ENCODE peak calls at places on chromosome 1, in five cellular contexts. G, N, X, Z and R are unnamed samples.

GRCh38 chr1:247964933-247965332 is at the start of gene OR2AK2:
- DNase-seq in G (no peak), N (no peak), X (no peak), Z (no peak), R (no peak)

GRCh38 chr1:53413175-53414001 is 45.8 kb upstream of the DMRTB1 start:
- DNase-seq in G (no peak), N (no peak), X (no peak), Z (peak; percentile 67), R (peak; percentile 53)

GRCh38 chr1:4978660-4979390 is 324.4 kb downstream of the AJAP1 start:
- DNase-seq in G (no peak), N (no peak), X (no peak), Z (no peak), R (no peak)

GRCh38 chr1:7857000-7857399 is 4.1 kb upstream of the UTS2 start:
- DNase-seq in G (no peak), N (no peak), X (no peak), Z (no peak), R (no peak)

GRCh38 chr1:2194319-2194897 is at the start of gene FAAP20:
- DNase-seq in G (peak; percentile 77), N (peak; percentile 35), X (no peak), Z (peak; percentile 57), R (no peak)

GRCh38 chr1:39268112-39268581 is 63.7 kb downstream of the MACF1 start:
- DNase-seq in G (peak; percentile 63), N (peak; percentile 94), X (no peak), Z (peak; percentile 54), R (no peak)

GRCh38 chr1:24909388-24909898 is 20.6 kb downstream of the RUNX3 start:
- DNase-seq in G (no peak), N (no peak), X (peak; percentile 24), Z (peak; percentile 74), R (peak; percentile 4)

GRCh38 chr1:155912056-155912536 is 947 bp upstream of the RIT1 start:
- DNase-seq in G (no peak), N (no peak), X (no peak), Z (no peak), R (no peak)

GRCh38 chr1:147600119-147601111 is 59.1 kb downstream of the BCL9 start:
- DNase-seq in G (no peak), N (no peak), X (peak; percentile 22), Z (peak; percentile 48), R (peak; percentile 61)

GRCh38 chr1:58927026-58927721 is 143.3 kb upstream of the JUN start:
- DNase-seq in G (no peak), N (peak; percentile 7), X (no peak), Z (no peak), R (no peak)

GRCh38 chr1:229842302-229843255 is 216.5 kb downstream of the URB2 start:
- DNase-seq in G (no peak), N (peak; percentile 34), X (no peak), Z (no peak), R (no peak)

GRCh38 chr1:176670853-176671252 is 207.9 kb downstream of the PAPPA2 start:
- DNase-seq in G (no peak), N (no peak), X (no peak), Z (no peak), R (no peak)